ENCODE peak calls at places on chromosomes 16 and 17, in seven cellular contexts. S is HCT116, X is transverse colon, E is heart left ventricle, Y is astrocyte of the spinal cord, D is endothelial cell of umbilical vein, T is fibroblast of mammary gland. U is an unnamed sample.

GRCh38 chr17:79809530-79810137 is 12.8 kb upstream of the CBX8 start:
- DNase-seq in S (no peak), X (peak), E (no peak), Y (no peak), D (no peak), T (no peak), U (no peak)

GRCh38 chr17:44400226-44400847 is 10.9 kb upstream of the ITGA2B start:
- DNase-seq in S (peak), X (no peak), E (no peak), Y (peak), D (peak), T (peak), U (no peak)

GRCh38 chr17:28643979-28644781 is 778 bp downstream of the BLTP2 start:
- DNase-seq in S (peak), X (peak), E (no peak), Y (peak), D (peak), T (peak), U (peak)

GRCh38 chr16:29182501-29182900 is 197.6 kb downstream of the LAT start:
- DNase-seq in S (no peak), X (no peak), E (peak), Y (no peak), D (no peak), T (no peak), U (no peak)

GRCh38 chr17:45954914-45955313 is 44.1 kb upstream of the STH start:
- DNase-seq in S (no peak), X (no peak), E (no peak), Y (no peak), D (no peak), T (no peak), U (no peak)

GRCh38 chr17:21129023-21129681 is 2.4 kb downstream of the DHRS7B start:
- DNase-seq in S (no peak), X (no peak), E (no peak), Y (peak), D (peak), T (peak), U (peak)

GRCh38 chr16:68508641-68509240 is 30.4 kb upstream of the ZFP90 start:
- DNase-seq in S (no peak), X (no peak), E (no peak), Y (no peak), D (no peak), T (no peak), U (no peak)

GRCh38 chr17:10744509-10745000 is 14.7 kb upstream of the TMEM220 start:
- DNase-seq in S (no peak), X (no peak), E (no peak), Y (no peak), D (no peak), T (no peak), U (no peak)

GRCh38 chr16:70693231-70693671 is 7.4 kb upstream of the MTSS2 start:
- DNase-seq in S (no peak), X (no peak), E (peak), Y (no peak), D (no peak), T (no peak), U (no peak)

GRCh38 chr17:28538296-28538895 is 14.0 kb downstream of the UNC119 start:
- DNase-seq in S (no peak), X (no peak), E (no peak), Y (no peak), D (no peak), T (no peak), U (no peak)

GRCh38 chr17:5120036-5120435 is 4.2 kb downstream of the USP6 start:
- DNase-seq in S (no peak), X (peak), E (no peak), Y (no peak), D (no peak), T (no peak), U (no peak)

GRCh38 chr16:3787924-3788661 is 70.8 kb upstream of the TRAP1 start:
- DNase-seq in S (no peak), X (no peak), E (no peak), Y (no peak), D (no peak), T (no peak), U (no peak)

GRCh38 chr16:50351116-50351515 is 17.7 kb downstream of the BRD7 start:
- DNase-seq in S (no peak), X (no peak), E (no peak), Y (no peak), D (no peak), T (peak), U (no peak)

GRCh38 chr17:44970136-44970737 is 2.1 kb upstream of the C1QL1 start:
- DNase-seq in S (no peak), X (peak), E (peak), Y (peak), D (no peak), T (peak), U (peak)

GRCh38 chr16:11196286-11196828 is 59.6 kb downstream of the SOCS1 start:
- DNase-seq in S (no peak), X (no peak), E (no peak), Y (peak), D (no peak), T (peak), U (no peak)

GRCh38 chr16:50599494-50599893 is 51.3 kb downstream of the NKD1 start:
- DNase-seq in S (no peak), X (no peak), E (peak), Y (no peak), D (no peak), T (no peak), U (no peak)

GRCh38 chr16:62213763-62214162 is 177.5 kb upstream of the CDH8 start:
- DNase-seq in S (no peak), X (no peak), E (no peak), Y (no peak), D (no peak), T (no peak), U (peak)

GRCh38 chr16:1073566-1074378 is 1.2 kb downstream of the SSTR5 start:
- DNase-seq in S (no peak), X (no peak), E (no peak), Y (no peak), D (no peak), T (no peak), U (no peak)

GRCh38 chr16:65574311-65574966 is 452.6 kb upstream of the CDH11 start:
- DNase-seq in S (no peak), X (no peak), E (no peak), Y (no peak), D (no peak), T (no peak), U (no peak)

GRCh38 chr17:29726721-29727252 is 104.1 kb upstream of the CORO6 start:
- DNase-seq in S (no peak), X (no peak), E (no peak), Y (peak), D (peak), T (peak), U (no peak)

GRCh38 chr16:1054660-1055556 is 17.6 kb upstream of the SSTR5 start:
- DNase-seq in S (peak), X (peak), E (peak), Y (peak), D (peak), T (peak), U (no peak)

GRCh38 chr16:17858061-17858460 is 387.3 kb upstream of the XYLT1 start:
- DNase-seq in S (no peak), X (no peak), E (no peak), Y (no peak), D (no peak), T (no peak), U (no peak)

GRCh38 chr16:50371936-50372595 is 3.3 kb upstream of the BRD7 start:
- DNase-seq in S (no peak), X (no peak), E (no peak), Y (no peak), D (no peak), T (no peak), U (no peak)

GRCh38 chr17:35025541-35025940 is 38.0 kb downstream of the RFFL start:
- DNase-seq in S (no peak), X (no peak), E (no peak), Y (no peak), D (no peak), T (no peak), U (no peak)

GRCh38 chr17:4010754-4011153 is 46.5 kb upstream of the ATP2A3 start:
- DNase-seq in S (no peak), X (no peak), E (no peak), Y (no peak), D (no peak), T (no peak), U (no peak)

GRCh38 chr16:72985148-72985882 is 62.6 kb downstream of the ZFHX3 start:
- DNase-seq in S (no peak), X (no peak), E (peak), Y (peak), D (no peak), T (peak), U (no peak)

GRCh38 chr16:83802135-83802534 is 5.6 kb upstream of the HSBP1 start:
- DNase-seq in S (no peak), X (no peak), E (no peak), Y (peak), D (peak), T (peak), U (no peak)
- H3K4me3 ChIP-seq in S (no peak), X (peak), E (peak), Y (peak), D (no peak), T (peak), U (no peak)

GRCh38 chr17:76179496-76180467 is 38.7 kb upstream of the FOXJ1 start:
- DNase-seq in S (no peak), X (no peak), E (no peak), Y (no peak), D (no peak), T (peak), U (no peak)
- TF ChIP-seq CTCF in S (peak), X (no peak), E (no peak), Y (no peak), D (no peak), T (peak), U (no peak)

GRCh38 chr17:38353668-38354067 is 2.0 kb downstream of the SOCS7 start:
- DNase-seq in S (no peak), X (no peak), E (no peak), Y (no peak), D (no peak), T (no peak), U (no peak)
- H3K4me3 ChIP-seq in S (no peak), X (peak), E (peak), Y (no peak), D (no peak), T (peak), U (no peak)

GRCh38 chr16:76441886-76442285 is 164.7 kb downstream of the CNTNAP4 start:
- DNase-seq in S (no peak), X (no peak), E (no peak), Y (no peak), D (no peak), T (no peak), U (no peak)

GRCh38 chr16:76443981-76444380 is 166.8 kb downstream of the CNTNAP4 start:
- DNase-seq in S (no peak), X (no peak), E (no peak), Y (no peak), D (no peak), T (no peak), U (no peak)

GRCh38 chr16:76446251-76446650 is 169.1 kb downstream of the CNTNAP4 start:
- DNase-seq in S (no peak), X (no peak), E (no peak), Y (no peak), D (no peak), T (no peak), U (no peak)

GRCh38 chr16:76441391-76441790 is 164.2 kb downstream of the CNTNAP4 start:
- DNase-seq in S (no peak), X (no peak), E (no peak), Y (no peak), D (no peak), T (no peak), U (no peak)

DNA sequence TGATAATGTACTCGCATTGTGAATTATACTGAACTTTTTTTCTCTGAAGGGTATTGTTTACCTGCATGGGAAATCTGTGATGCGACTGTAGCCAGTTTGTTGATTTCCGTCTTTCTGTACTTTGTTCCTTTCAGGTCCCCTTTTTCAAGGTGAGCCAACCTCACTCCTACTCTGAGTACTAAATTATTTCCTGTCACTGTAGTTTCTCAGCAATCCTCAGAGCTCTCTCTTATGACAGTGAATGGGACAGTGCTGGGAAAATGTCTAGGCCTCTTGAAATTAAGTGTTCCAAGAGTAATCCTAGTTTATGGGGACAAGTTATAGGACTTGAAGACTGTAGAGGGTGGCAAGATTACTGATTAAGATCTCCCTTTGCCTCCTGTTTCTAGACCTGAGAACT is 167.6 kb downstream of the CNTNAP4 start:
- DNase-seq in S (no peak), X (no peak), E (no peak), Y (no peak), D (no peak), T (no peak), U (no peak)
- TF ChIP-seq CTCF in S (no peak), X (no peak), E (no peak), Y (no peak), D (no peak), T (no peak), U (no peak)

U was measured in mucosa of descending colon.